ENCODE peak calls at places on chromosomes 4 and X, in four cellular contexts. N is CD4-positive, alpha-beta memory T cell; C is HCT116; H is tibial artery. P is an unnamed sample.

GRCh38 chr4:98510757-98511517 is 147.5 kb downstream of the TSPAN5 start:
- DNase-seq in N (no peak), C (no peak), H (no peak), P (no peak)

GRCh38 chrX:71254092-71254941 is at the start of gene ZMYM3:
- DNase-seq in N (peak; percentile 78), C (peak; percentile 50), H (peak; percentile 84), P (peak; percentile 46)

GRCh38 chrX:24862343-24862742 is 153.4 kb downstream of the ARX start:
- DNase-seq in N (no peak), C (no peak), H (no peak), P (no peak)

GRCh38 chrX:56782791-56783449 is 53.9 kb downstream of the NBDY start:
- DNase-seq in N (no peak), C (no peak), H (no peak), P (no peak)

GRCh38 chrX:13747836-13748235 is 13.3 kb downstream of the OFD1 start:
- DNase-seq in N (peak; percentile 22), C (peak; percentile 37), H (peak; percentile 29), P (peak; percentile 14)

GRCh38 chr4:52966781-52967180 is 104.7 kb downstream of the RASL11B start:
- DNase-seq in N (no peak), C (no peak), H (no peak), P (no peak)

GRCh38 chrX:19683817-19684216 is 168.5 kb upstream of the MAP3K15 start:
- DNase-seq in N (peak; percentile 19), C (no peak), H (no peak), P (peak; percentile 5)

GRCh38 chr4:21893136-21893535 is 55.4 kb downstream of the KCNIP4 start:
- DNase-seq in N (no peak), C (no peak), H (no peak), P (no peak)

GRCh38 chrX:3160771-3161170 is 119.5 kb downstream of the ARSF start:
- DNase-seq in N (no peak), C (no peak), H (no peak), P (no peak)

GRCh38 chrX:45806410-45807121 is 605.9 kb upstream of the DIPK2B start:
- DNase-seq in N (peak; percentile 80), C (no peak), H (no peak), P (peak; percentile 77)

DNA sequence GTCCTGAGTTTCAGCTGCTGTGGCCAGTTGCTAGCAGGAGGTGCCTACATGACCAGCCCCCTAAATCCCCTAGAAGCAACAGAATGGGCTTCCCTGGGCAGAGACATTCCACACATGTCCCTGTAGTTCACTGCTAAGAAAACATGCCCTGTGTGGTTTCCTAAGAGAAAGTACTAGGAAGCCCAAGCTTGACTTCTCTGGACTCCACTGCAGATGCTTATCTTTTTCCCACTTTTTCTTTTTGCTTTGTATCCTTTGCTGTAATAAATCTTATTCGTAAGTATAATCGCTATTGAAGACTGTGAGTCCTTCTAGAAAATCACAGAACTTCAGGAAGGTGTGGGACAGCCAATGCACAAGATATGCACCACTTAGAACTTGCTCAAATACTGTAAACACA is 15.6 kb downstream of the RPGR start:
- DNase-seq in N (no peak), C (no peak), H (no peak), P (no peak)
- H3K27ac ChIP-seq in N (no peak overlapping the region), C (no peak overlapping the region), H (no peak overlapping the region), P (no peak overlapping the region)

GRCh38 chr4:105471566-105472176 is 2.2 kb downstream of the PPA2 start:
- DNase-seq in N (peak; percentile 68), C (peak; percentile 69), H (peak; percentile 59), P (peak; percentile 71)
- H3K27ac ChIP-seq in N (peak overlapping the region; percentile 97), C (no peak overlapping the region), H (peak overlapping the region; percentile 98), P (peak overlapping the region; percentile 95)

DNA sequence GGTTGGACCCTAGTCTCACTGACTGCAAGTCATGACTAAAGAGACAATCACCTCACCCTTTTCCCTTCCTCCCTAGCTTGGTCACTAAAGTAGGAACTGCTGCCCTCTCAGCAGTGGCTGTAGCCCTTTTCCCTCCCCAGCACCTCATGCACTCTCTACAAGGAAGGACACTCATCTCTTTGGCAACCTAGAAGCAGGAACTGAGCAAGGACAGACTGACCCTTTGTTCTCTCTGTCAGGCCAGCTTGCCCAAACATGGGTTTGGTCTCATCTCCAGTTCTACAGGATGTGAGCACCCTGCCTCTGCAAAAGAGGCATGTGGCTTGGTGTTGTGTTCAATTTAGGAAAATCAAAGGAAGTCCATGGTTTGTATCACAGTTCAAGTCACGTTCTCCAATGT is 15.8 kb downstream of the LEF1 start:
- DNase-seq in N (no peak), C (no peak), H (no peak), P (no peak)
- H3K27ac ChIP-seq in N (no peak overlapping the region), C (no peak overlapping the region), H (no peak overlapping the region), P (peak overlapping the region; percentile 87)

GRCh38 chrX:1597345-1598020 is 6.1 kb downstream of the AKAP17A start:
- DNase-seq in N (no peak), C (no peak), H (no peak), P (no peak)
- H3K27ac ChIP-seq in N (no peak overlapping the region), C (no peak overlapping the region), H (no peak overlapping the region), P (no peak overlapping the region)

GRCh38 chrX:16739574-16739973 is 20.2 kb downstream of the SYAP1 start:
- DNase-seq in N (no peak), C (no peak), H (no peak), P (no peak)

GRCh38 chrX:16748425-16748824 is 29.0 kb downstream of the SYAP1 start:
- DNase-seq in N (no peak), C (no peak), H (no peak), P (no peak)

GRCh38 chrX:16745102-16745501 is 25.7 kb downstream of the SYAP1 start:
- DNase-seq in N (no peak), C (no peak), H (no peak), P (no peak)

GRCh38 chrX:16745659-16746058 is 26.2 kb downstream of the SYAP1 start:
- DNase-seq in N (no peak), C (no peak), H (no peak), P (no peak)

GRCh38 chrX:16743604-16744325 is 24.4 kb downstream of the SYAP1 start:
- DNase-seq in N (no peak), C (no peak), H (no peak), P (no peak)
- H3K27ac ChIP-seq in N (no peak overlapping the region), C (no peak overlapping the region), H (no peak overlapping the region), P (no peak overlapping the region)

GRCh38 chrX:10759400-10759799 is 139.0 kb upstream of the MID1 start:
- DNase-seq in N (no peak), C (no peak), H (no peak), P (no peak)

GRCh38 chrX:10755477-10756334 is 135.3 kb upstream of the MID1 start:
- DNase-seq in N (no peak), C (no peak), H (peak; percentile 20), P (no peak)

GRCh38 chrX:10756365-10756915 is 136.1 kb upstream of the MID1 start:
- DNase-seq in N (no peak), C (peak; percentile 18), H (no peak), P (no peak)

DNA sequence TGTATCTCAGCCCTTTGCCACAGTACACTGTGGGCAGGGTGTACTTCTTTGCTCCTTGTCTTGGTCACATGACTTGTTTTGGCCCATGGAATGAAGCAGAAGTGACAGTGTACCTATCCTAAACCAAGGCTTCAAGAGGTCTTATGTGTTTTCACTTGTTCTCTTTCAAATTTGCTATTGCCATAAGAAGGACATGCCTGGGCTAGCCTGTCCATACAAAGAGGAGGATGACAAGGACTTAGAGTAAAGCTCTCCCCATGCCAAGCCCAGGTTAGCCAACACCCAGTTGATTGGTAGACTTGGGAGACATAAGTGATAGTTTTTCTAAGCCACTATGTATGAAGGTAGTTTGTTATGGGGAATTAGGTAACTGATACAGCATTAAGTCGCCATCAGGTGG is 141.1 kb upstream of the MID1 start:
- DNase-seq in N (no peak), C (no peak), H (no peak), P (no peak)
- H3K27ac ChIP-seq in N (no peak overlapping the region), C (no peak overlapping the region), H (no peak overlapping the region), P (no peak overlapping the region)

GRCh38 chrX:11886745-11887144 is 128.7 kb downstream of the MSL3 start:
- DNase-seq in N (no peak), C (no peak), H (no peak), P (no peak)

GRCh38 chrX:11888421-11888820 is 130.4 kb downstream of the MSL3 start:
- DNase-seq in N (no peak), C (no peak), H (no peak), P (no peak)

GRCh38 chrX:11881485-11882170 is 123.6 kb downstream of the MSL3 start:
- DNase-seq in N (no peak), C (no peak), H (no peak), P (no peak)

GRCh38 chrX:11890843-11891514 is 132.9 kb downstream of the MSL3 start:
- DNase-seq in N (no peak), C (no peak), H (peak; percentile 19), P (no peak)

DNA sequence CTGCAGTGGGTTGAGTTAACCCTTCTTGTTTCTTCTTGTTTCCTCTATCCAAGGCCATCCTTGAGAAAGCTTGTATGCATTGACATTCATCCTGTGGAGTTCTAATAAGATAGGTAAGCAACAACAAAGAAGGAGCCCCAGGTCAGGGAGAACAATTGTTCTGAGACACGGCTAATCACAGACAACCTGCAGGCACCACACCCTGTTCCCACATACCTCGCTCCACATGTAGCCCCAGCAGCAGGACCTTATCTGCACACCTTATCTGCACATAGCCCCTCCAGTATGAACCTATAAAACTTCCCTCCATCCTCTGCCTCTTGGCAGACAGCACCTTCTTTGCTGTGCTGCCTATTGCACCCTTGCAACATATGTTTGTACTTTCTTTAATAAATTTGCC is 129.1 kb downstream of the MSL3 start:
- DNase-seq in N (no peak), C (no peak), H (no peak), P (no peak)
- H3K27ac ChIP-seq in N (no peak overlapping the region), C (no peak overlapping the region), H (no peak overlapping the region), P (no peak overlapping the region)

DNA sequence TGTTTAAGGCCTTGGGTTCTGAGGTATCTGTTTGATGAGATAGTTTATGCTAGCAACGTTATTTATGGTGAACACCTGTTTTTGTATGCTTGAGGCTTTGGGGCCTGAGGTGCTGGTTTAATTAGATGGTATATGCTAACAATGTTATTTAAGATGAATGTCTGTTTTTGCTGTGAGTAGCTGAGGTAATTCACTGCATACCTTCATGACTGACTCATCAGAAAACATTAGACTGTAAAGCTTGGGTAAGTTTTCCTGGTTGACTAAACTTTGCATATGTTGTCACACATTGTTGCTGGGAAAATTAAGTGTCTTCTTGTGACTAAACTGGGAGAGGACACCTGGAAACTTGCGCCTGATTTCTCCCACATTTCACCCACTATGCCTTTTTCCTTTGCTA is 1026.6 kb downstream of the RAPGEF2 start:
- DNase-seq in N (no peak), C (peak; percentile 18), H (no peak), P (no peak)
- H3K27ac ChIP-seq in N (no peak overlapping the region), C (no peak overlapping the region), H (no peak overlapping the region), P (no peak overlapping the region)

GRCh38 chr4:134585972-134586371 is 384.4 kb upstream of the PABPC4L start:
- DNase-seq in N (no peak), C (no peak), H (no peak), P (no peak)
- H3K27ac ChIP-seq in N (no peak overlapping the region), C (no peak overlapping the region), H (no peak overlapping the region), P (no peak overlapping the region)

GRCh38 chr4:2852481-2852881 is 8.8 kb downstream of the ADD1 start:
- DNase-seq in N (peak; percentile 34), C (no peak), H (no peak), P (peak; percentile 50)
- H3K27ac ChIP-seq in N (peak overlapping the region; percentile 37), C (no peak overlapping the region), H (no peak overlapping the region), P (peak overlapping the region; percentile 64)

P was measured in naive thymus-derived CD4-positive, alpha-beta T cell.